ENCODE peak calls at places on chromosomes 3 and 15, in seven cellular contexts. L, X, Y, G, Z, O and I are unnamed samples.

GRCh38 chr3:101976473-101976872 is 127.2 kb downstream of the NFKBIZ start:
- DNase-seq in L (no peak), X (no peak), Y (no peak), G (no peak), Z (no peak), O (no peak), I (no peak)

GRCh38 chr3:116263842-116264545 is 181.3 kb downstream of the LSAMP start:
- DNase-seq in L (no peak), X (no peak), Y (no peak), G (no peak), Z (no peak), O (no peak), I (no peak)

GRCh38 chr3:62755285-62755684 is 119.9 kb downstream of the CADPS start:
- DNase-seq in L (peak; percentile 73), X (no peak), Y (no peak), G (no peak), Z (no peak), O (peak; percentile 66), I (no peak)

GRCh38 chr3:27253831-27254230 is 115.4 kb downstream of the NEK10 start:
- DNase-seq in L (peak; percentile 19), X (peak; percentile 44), Y (no peak), G (no peak), Z (no peak), O (no peak), I (peak; percentile 9)

GRCh38 chr3:45665101-45665572 is 24.1 kb upstream of the SACM1L start:
- DNase-seq in L (peak; percentile 46), X (no peak), Y (peak; percentile 33), G (no peak), Z (peak; percentile 53), O (peak; percentile 52), I (peak; percentile 37)

GRCh38 chr3:139106013-139106932 is 61.6 kb upstream of the PRR23C start:
- DNase-seq in L (no peak), X (no peak), Y (no peak), G (no peak), Z (no peak), O (no peak), I (no peak)

GRCh38 chr3:29453278-29453961 is 172.5 kb downstream of the RBMS3 start:
- DNase-seq in L (peak; percentile 72), X (peak; percentile 59), Y (no peak), G (no peak), Z (no peak), O (peak; percentile 67), I (no peak)

GRCh38 chr3:196712514-196713413 is 587 bp downstream of the PIGX start:
- DNase-seq in L (peak; percentile 85), X (peak; percentile 83), Y (peak; percentile 46), G (no peak), Z (no peak), O (peak; percentile 41), I (no peak)

GRCh38 chr3:126543457-126544090 is 15.2 kb downstream of the C3orf22 start:
- DNase-seq in L (no peak), X (peak; percentile 29), Y (no peak), G (no peak), Z (no peak), O (no peak), I (no peak)

GRCh38 chr15:38226867-38227266 is 25.8 kb upstream of the SPRED1 start:
- DNase-seq in L (peak; percentile 66), X (no peak), Y (no peak), G (no peak), Z (no peak), O (no peak), I (no peak)

GRCh38 chr3:57872606-57873005 is 116.5 kb downstream of the SLMAP start:
- DNase-seq in L (no peak), X (no peak), Y (no peak), G (no peak), Z (no peak), O (no peak), I (no peak)

GRCh38 chr15:51828621-51829359 is 663 bp upstream of the TMOD3 start:
- DNase-seq in L (no peak), X (no peak), Y (no peak), G (no peak), Z (no peak), O (no peak), I (no peak)

GRCh38 chr3:176935524-176935923 is 261.8 kb downstream of the TBL1XR1 start:
- DNase-seq in L (no peak), X (no peak), Y (no peak), G (no peak), Z (no peak), O (no peak), I (no peak)

GRCh38 chr15:76903251-76903681 is 1.9 kb downstream of the SCAPER start:
- DNase-seq in L (peak; percentile 1), X (no peak), Y (no peak), G (no peak), Z (no peak), O (no peak), I (no peak)

GRCh38 chr3:61650276-61650675 is 88.9 kb downstream of the PTPRG start:
- DNase-seq in L (no peak), X (no peak), Y (no peak), G (no peak), Z (no peak), O (no peak), I (no peak)

GRCh38 chr3:107913671-107914070 is 177.2 kb downstream of the CD47 start:
- DNase-seq in L (no peak), X (no peak), Y (no peak), G (no peak), Z (no peak), O (no peak), I (no peak)

GRCh38 chr3:16476636-16477035 is 36.9 kb downstream of the RFTN1 start:
- DNase-seq in L (no peak), X (no peak), Y (no peak), G (no peak), Z (no peak), O (no peak), I (no peak)